ENCODE peak calls at places on chromosomes 1 and 21, in ten cellular contexts. G is neural crest cell, Q is fibroblast of mammary gland, C is heart right ventricle, T is tibial nerve, R is lower leg skin, A is RWPE1, O is brain microvascular endothelial cell, J is GM13976, W is SK-N-SH. K is an unnamed sample.

GRCh38 chr1:78053498-78053897 is 7.7 kb downstream of the GIPC2 start:
- DNase-seq in G (no peak), Q (no peak), C (no peak), T (no peak), R (no peak), A (no peak), O (no peak), J (no peak), W (no peak), K (no peak)

GRCh38 chr1:21324368-21325137 is 34.3 kb upstream of the ECE1 start:
- DNase-seq in G (no peak), Q (peak), C (peak), T (peak), R (peak), A (peak), O (peak), J (peak), W (peak), K (peak)

GRCh38 chr1:8689431-8690252 is 127.8 kb downstream of the RERE start:
- DNase-seq in G (no peak), Q (no peak), C (no peak), T (no peak), R (no peak), A (no peak), O (no peak), J (no peak), W (no peak), K (no peak)

GRCh38 chr1:6205849-6206845 is at the start of gene RNF207:
- DNase-seq in G (peak), Q (peak), C (peak), T (no peak), R (no peak), A (peak), O (peak), J (peak), W (no peak), K (peak)

GRCh38 chr1:23384312-23385058 is 14.8 kb upstream of the ZNF436 start:
- DNase-seq in G (no peak), Q (peak), C (no peak), T (no peak), R (no peak), A (peak), O (peak), J (no peak), W (no peak), K (no peak)

GRCh38 chr1:150575518-150576366 is 3.7 kb downstream of the MCL1 start:
- DNase-seq in G (no peak), Q (peak), C (no peak), T (no peak), R (no peak), A (no peak), O (no peak), J (no peak), W (no peak), K (no peak)

GRCh38 chr1:80988896-80989295 is 811.8 kb upstream of the ADGRL2 start:
- DNase-seq in G (no peak), Q (peak), C (no peak), T (no peak), R (no peak), A (no peak), O (no peak), J (no peak), W (no peak), K (no peak)

GRCh38 chr1:3663999-3664699 is 11.8 kb downstream of the TP73 start:
- DNase-seq in G (no peak), Q (no peak), C (no peak), T (no peak), R (peak), A (no peak), O (no peak), J (no peak), W (no peak), K (no peak)

GRCh38 chr1:203823306-203823705 is 27.9 kb downstream of the ZBED6 start:
- DNase-seq in G (no peak), Q (peak), C (no peak), T (no peak), R (no peak), A (no peak), O (no peak), J (no peak), W (no peak), K (no peak)

GRCh38 chr1:6148497-6149241 is 31.5 kb downstream of the CHD5 start:
- DNase-seq in G (peak), Q (peak), C (peak), T (no peak), R (no peak), A (peak), O (peak), J (peak), W (peak), K (peak)

GRCh38 chr1:29249170-29249691 is 12.9 kb downstream of the PTPRU start:
- DNase-seq in G (no peak), Q (no peak), C (no peak), T (no peak), R (no peak), A (no peak), O (peak), J (no peak), W (peak), K (no peak)

GRCh38 chr1:11929849-11930248 is 3.6 kb upstream of the KIAA2013 start:
- DNase-seq in G (no peak), Q (peak), C (peak), T (peak), R (peak), A (no peak), O (no peak), J (peak), W (peak), K (no peak)

GRCh38 chr1:247528812-247529474 is 7.3 kb downstream of the OR2C3 start:
- DNase-seq in G (no peak), Q (no peak), C (no peak), T (no peak), R (no peak), A (peak), O (no peak), J (no peak), W (no peak), K (no peak)

GRCh38 chr1:35947547-35947946 is 16.6 kb downstream of the AGO3 start:
- DNase-seq in G (no peak), Q (no peak), C (no peak), T (no peak), R (no peak), A (no peak), O (no peak), J (no peak), W (no peak), K (no peak)

GRCh38 chr1:27719286-27720251 is 6.2 kb upstream of the FAM76A start:
- DNase-seq in G (no peak), Q (peak), C (no peak), T (no peak), R (no peak), A (peak), O (no peak), J (no peak), W (peak), K (no peak)

GRCh38 chr1:93440272-93440671 is 7.6 kb upstream of the FNBP1L start:
- DNase-seq in G (no peak), Q (no peak), C (no peak), T (no peak), R (no peak), A (no peak), O (no peak), J (no peak), W (no peak), K (no peak)

GRCh38 chr1:55626326-55626725 is 411.2 kb upstream of the USP24 start:
- DNase-seq in G (no peak), Q (peak), C (no peak), T (no peak), R (no peak), A (no peak), O (no peak), J (no peak), W (no peak), K (no peak)

GRCh38 chr1:248841702-248842395 is 3.8 kb downstream of the ZNF672 start:
- DNase-seq in G (peak), Q (peak), C (peak), T (peak), R (peak), A (no peak), O (peak), J (no peak), W (no peak), K (no peak)

GRCh38 chr1:248840946-248841345 is 2.9 kb downstream of the ZNF672 start:
- DNase-seq in G (no peak), Q (peak), C (no peak), T (no peak), R (peak), A (no peak), O (peak), J (no peak), W (no peak), K (no peak)

GRCh38 chr1:248844526-248844925 is 6.5 kb downstream of the ZNF672 start:
- DNase-seq in G (no peak), Q (no peak), C (no peak), T (no peak), R (peak), A (no peak), O (no peak), J (no peak), W (no peak), K (no peak)

GRCh38 chr1:248843687-248844086 is 5.7 kb downstream of the ZNF672 start:
- DNase-seq in G (no peak), Q (no peak), C (no peak), T (no peak), R (peak), A (no peak), O (no peak), J (no peak), W (no peak), K (no peak)

GRCh38 chr1:248842781-248843331 is 4.8 kb downstream of the ZNF672 start:
- DNase-seq in G (no peak), Q (no peak), C (no peak), T (no peak), R (peak), A (peak), O (no peak), J (peak), W (no peak), K (no peak)
- TF ChIP-seq CTCF in G (no peak), Q (no peak), C (no peak), T (no peak), R (no peak), A (no peak), O (no peak), J (no peak), W (no peak), K (no peak)

GRCh38 chr1:184622136-184622823 is 132.4 kb downstream of the EDEM3 start:
- DNase-seq in G (no peak), Q (peak), C (peak), T (peak), R (no peak), A (peak), O (peak), J (no peak), W (peak), K (no peak)
- TF ChIP-seq CTCF in G (no peak), Q (no peak), C (no peak), T (no peak), R (no peak), A (no peak), O (no peak), J (no peak), W (no peak), K (no peak)

GRCh38 chr1:46128336-46128735 is 4.1 kb downstream of the PIK3R3 start:
- DNase-seq in G (no peak), Q (no peak), C (no peak), T (no peak), R (no peak), A (peak), O (no peak), J (no peak), W (no peak), K (no peak)

GRCh38 chr1:46131093-46131492 is 1.3 kb downstream of the PIK3R3 start:
- DNase-seq in G (no peak), Q (no peak), C (no peak), T (no peak), R (no peak), A (peak), O (no peak), J (no peak), W (no peak), K (no peak)

GRCh38 chr1:46132529-46133180 is at the start of gene PIK3R3:
- DNase-seq in G (peak), Q (peak), C (peak), T (peak), R (peak), A (peak), O (peak), J (peak), W (peak), K (peak)

GRCh38 chr1:46131727-46132528 is 501 bp downstream of the PIK3R3 start:
- DNase-seq in G (peak), Q (peak), C (no peak), T (peak), R (no peak), A (peak), O (peak), J (no peak), W (peak), K (peak)

GRCh38 chr1:46130144-46130543 is 2.3 kb downstream of the PIK3R3 start:
- DNase-seq in G (no peak), Q (no peak), C (no peak), T (no peak), R (no peak), A (no peak), O (no peak), J (no peak), W (peak), K (no peak)
- TF ChIP-seq CTCF in G (no peak), Q (no peak), C (no peak), T (no peak), R (no peak), A (no peak), O (no peak), J (no peak), W (peak), K (no peak)

GRCh38 chr1:161309868-161310267 is at the start of gene MPZ:
- DNase-seq in G (peak), Q (no peak), C (no peak), T (no peak), R (no peak), A (no peak), O (no peak), J (no peak), W (no peak), K (no peak)

GRCh38 chr1:161307892-161308638 is 1.7 kb downstream of the MPZ start:
- DNase-seq in G (no peak), Q (peak), C (no peak), T (no peak), R (no peak), A (no peak), O (no peak), J (no peak), W (no peak), K (no peak)

GRCh38 chr1:161304927-161305871 is 4.6 kb downstream of the MPZ start:
- DNase-seq in G (no peak), Q (no peak), C (no peak), T (no peak), R (no peak), A (no peak), O (no peak), J (no peak), W (peak), K (no peak)

GRCh38 chr1:161307230-161307768 is 2.5 kb downstream of the MPZ start:
- DNase-seq in G (no peak), Q (peak), C (peak), T (no peak), R (no peak), A (no peak), O (peak), J (peak), W (no peak), K (no peak)

DNA sequence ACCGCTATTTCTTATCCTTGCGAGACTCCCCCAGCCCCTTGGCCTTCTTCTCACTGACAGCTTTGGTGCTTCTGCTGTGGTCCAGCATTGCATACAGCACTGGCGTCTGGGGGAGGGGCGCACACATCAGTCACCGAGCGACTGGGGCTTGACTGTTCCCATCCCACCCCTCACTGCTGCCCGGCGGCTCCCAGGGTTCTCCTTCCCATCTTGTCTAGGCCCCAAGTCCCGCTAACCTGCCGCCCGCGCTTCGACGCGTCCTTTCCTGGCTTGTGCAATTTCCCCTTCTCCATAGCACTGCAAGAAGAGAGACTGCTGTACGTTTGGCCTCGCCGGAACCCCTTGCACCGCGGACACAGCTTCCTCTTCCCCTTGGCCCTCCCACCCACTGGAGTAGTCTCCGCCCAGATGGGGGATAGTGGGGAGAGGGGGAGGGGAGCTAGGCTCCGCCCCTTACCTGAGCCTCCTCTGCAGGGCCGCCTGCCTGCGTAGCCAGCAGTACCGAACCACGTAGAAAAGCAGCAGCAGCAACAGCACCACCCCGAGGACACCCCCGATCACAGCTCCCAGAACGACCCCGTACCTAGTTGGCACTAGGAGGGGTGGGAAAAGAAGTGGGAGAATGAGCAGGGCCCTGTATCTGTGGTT is 3.8 kb downstream of the MPZ start:
- DNase-seq in G (peak), Q (peak), C (peak), T (peak), R (peak), A (peak), O (no peak), J (peak), W (peak), K (peak)
- TF ChIP-seq CTCF in G (peak), Q (peak), C (peak), T (no peak), R (no peak), A (no peak), O (peak), J (peak), W (peak), K (no peak)

GRCh38 chr21:32991299-32991850 is 34.4 kb upstream of the OLIG2 start:
- DNase-seq in G (no peak), Q (no peak), C (no peak), T (no peak), R (no peak), A (no peak), O (no peak), J (no peak), W (no peak), K (no peak)

GRCh38 chr21:32993894-32994293 is 31.8 kb upstream of the OLIG2 start:
- DNase-seq in G (no peak), Q (no peak), C (no peak), T (no peak), R (no peak), A (no peak), O (no peak), J (no peak), W (no peak), K (no peak)

GRCh38 chr21:32990666-32991065 is 35.1 kb upstream of the OLIG2 start:
- DNase-seq in G (no peak), Q (no peak), C (no peak), T (no peak), R (no peak), A (no peak), O (no peak), J (no peak), W (no peak), K (no peak)

DNA sequence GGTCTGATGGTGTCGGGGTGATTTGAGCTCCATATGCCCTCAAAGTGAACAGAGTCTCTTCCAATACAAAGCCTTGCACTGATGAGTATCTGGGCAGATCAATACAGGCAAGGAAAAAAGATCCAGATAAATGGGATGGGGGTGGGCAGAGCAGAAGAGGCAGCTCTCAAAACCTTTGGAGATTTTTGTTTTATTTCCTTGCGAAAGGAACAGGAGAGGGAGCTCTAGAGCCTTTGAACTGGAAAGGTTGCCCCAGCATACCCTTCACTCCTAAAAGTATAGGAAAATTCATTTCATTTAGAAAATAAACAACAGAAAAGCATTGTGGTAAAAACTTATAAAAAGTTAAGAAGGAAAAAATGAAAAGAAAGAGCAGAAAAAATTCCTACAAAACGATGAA is 31.4 kb upstream of the OLIG2 start:
- DNase-seq in G (no peak), Q (peak), C (no peak), T (no peak), R (no peak), A (peak), O (peak), J (no peak), W (peak), K (no peak)
- TF ChIP-seq CTCF in G (peak), Q (peak), C (peak), T (no peak), R (no peak), A (peak), O (peak), J (peak), W (peak), K (peak)

DNA sequence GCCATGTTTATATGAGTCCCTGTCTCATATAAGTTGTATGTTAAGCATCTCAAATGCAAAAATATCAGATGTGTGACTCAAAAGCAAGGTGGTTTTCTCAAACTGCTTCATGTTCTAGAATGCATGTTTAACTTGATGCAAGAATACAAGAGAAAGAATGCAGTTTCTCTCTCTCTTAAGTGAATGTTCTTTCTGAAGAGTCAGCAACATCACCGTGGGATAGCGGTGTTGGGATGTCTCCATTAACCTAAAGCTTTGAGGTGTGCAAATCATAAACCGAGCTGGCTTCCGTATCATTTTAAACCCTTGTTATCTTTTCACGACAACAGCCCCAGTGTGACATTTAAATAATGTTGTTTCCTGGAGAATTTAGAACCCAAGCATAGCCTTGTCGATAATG is 48.4 kb upstream of the TARBP1 start:
- DNase-seq in G (no peak), Q (no peak), C (no peak), T (no peak), R (no peak), A (no peak), O (no peak), J (no peak), W (no peak), K (no peak)
- TF ChIP-seq CTCF in G (no peak), Q (no peak), C (no peak), T (no peak), R (no peak), A (no peak), O (no peak), J (no peak), W (no peak), K (no peak)